ENCODE peak calls at places on chromosome 17, in seven cellular contexts. J is smooth muscle cell of the brain vasculature, O is GM12891, V is NCI-H1417, G is T-helper 1 cell, L is mammary epithelial cell, R is ascending aorta. M is an unnamed sample.

GRCh38 chr17:42132941-42133340 is 10.3 kb downstream of the HSPB9 start:
- DNase-seq in V (peak), L (peak), G (no peak), R (no peak), J (no peak), O (no peak), M (peak)

GRCh38 chr17:5874486-5874885 is 195.7 kb upstream of the WSCD1 start:
- DNase-seq in V (no peak), R (no peak), J (no peak), G (no peak), O (no peak), L (no peak), M (no peak)

GRCh38 chr17:36825113-36825955 is 111.9 kb upstream of the LHX1 start:
- DNase-seq in G (no peak), R (no peak), O (no peak), L (no peak), V (no peak), J (no peak), M (no peak)

GRCh38 chr17:68462381-68463210 is 5.3 kb upstream of the WIPI1 start:
- DNase-seq in G (peak), R (peak), J (peak), L (peak), O (no peak), V (peak), M (peak)

GRCh38 chr17:22469101-22469880 is 777.0 kb downstream of the KCNJ18 start:
- DNase-seq in G (no peak), R (no peak), J (no peak), V (no peak), L (no peak), O (no peak), M (no peak)

GRCh38 chr17:30344283-30345088 is 10.6 kb upstream of the TMIGD1 start:
- DNase-seq in O (no peak), R (no peak), L (peak), V (no peak), J (peak), G (no peak), M (peak)

GRCh38 chr17:38352245-38353083 is 820 bp downstream of the SOCS7 start:
- DNase-seq in R (peak), G (no peak), L (peak), O (no peak), J (no peak), V (no peak), M (no peak)

GRCh38 chr17:81239714-81240555 is 817 bp downstream of the NDUFAF8 start:
- DNase-seq in O (no peak), V (no peak), L (peak), J (no peak), G (no peak), R (no peak), M (peak)

GRCh38 chr17:68296217-68297140 is 5.2 kb downstream of the ARSG start:
- DNase-seq in J (no peak), L (no peak), R (no peak), O (no peak), G (peak), V (no peak), M (no peak)

GRCh38 chr17:30236807-30237206 is 1.3 kb upstream of the SLC6A4 start:
- DNase-seq in V (no peak), J (no peak), O (no peak), L (peak), R (peak), G (no peak), M (peak)

GRCh38 chr17:66633322-66633965 is 201.5 kb upstream of the CACNG5 start:
- DNase-seq in J (peak), L (no peak), V (no peak), R (no peak), G (no peak), O (no peak), M (peak)

GRCh38 chr17:55584055-55584685 is 72.9 kb upstream of the SMIM36 start:
- DNase-seq in L (peak), J (no peak), R (no peak), V (no peak), G (no peak), O (no peak), M (peak)

GRCh38 chr17:43609613-43610385 is 51.9 kb downstream of the MEOX1 start:
- DNase-seq in L (no peak), R (no peak), V (no peak), J (no peak), G (no peak), O (no peak), M (no peak)

GRCh38 chr17:19979917-19980770 is 2.5 kb upstream of the AKAP10 start:
- DNase-seq in O (no peak), V (no peak), G (no peak), L (no peak), J (no peak), R (peak), M (no peak)

GRCh38 chr17:50949128-50950001 is 83.2 kb upstream of the TOB1 start:
- DNase-seq in O (no peak), L (peak), J (no peak), R (peak), G (no peak), V (no peak), M (no peak)

GRCh38 chr17:27453466-27453865 is 2.8 kb upstream of the KSR1 start:
- DNase-seq in J (no peak), V (no peak), G (no peak), O (no peak), R (no peak), L (no peak), M (no peak)

GRCh38 chr17:1649844-1650409 is at the start of gene RILP:
- DNase-seq in R (peak), G (no peak), V (no peak), O (no peak), J (no peak), L (peak), M (peak)

GRCh38 chr17:45425125-45425983 is 7.3 kb downstream of the ARHGAP27 start:
- DNase-seq in R (no peak), V (peak), G (no peak), L (peak), J (peak), O (no peak), M (peak)

GRCh38 chr17:9181640-9182039 is 160.3 kb downstream of the NTN1 start:
- DNase-seq in R (no peak), L (no peak), J (no peak), V (no peak), G (no peak), O (no peak), M (no peak)

GRCh38 chr17:8243827-8244226 is 4.0 kb downstream of the CTC1 start:
- DNase-seq in L (no peak), J (no peak), R (no peak), V (no peak), O (no peak), G (no peak), M (no peak)

GRCh38 chr17:12842936-12843335 is 53.6 kb downstream of the ARHGAP44 start:
- DNase-seq in G (no peak), O (no peak), L (no peak), J (no peak), V (no peak), R (no peak), M (no peak)

GRCh38 chr17:80169784-80170500 is at the start of gene CARD14:
- DNase-seq in J (no peak), R (no peak), L (peak), G (no peak), O (no peak), V (no peak), M (no peak)

GRCh38 chr17:63696381-63696961 is 3.5 kb downstream of the LIMD2 start:
- DNase-seq in G (no peak), L (no peak), V (no peak), R (no peak), O (no peak), J (no peak), M (peak)